ENCODE peak calls at places on chromosomes 3 and 15, in five cellular contexts. L is neural crest cell; A is activated CD4-positive, alpha-beta memory T cell treated with anti-CD3 and anti-CD28 coated beads for 36 hours; Y is CD4-positive, alpha-beta T cell; I is iris pigment epithelial cell. T is an unnamed sample.

GRCh38 chr15:93210995-93211394 is 122.0 kb upstream of the RGMA start:
- DNase-seq in L (no peak), A (peak; percentile 16), I (no peak), Y (no peak), T (no peak)

GRCh38 chr3:63974451-63974850 is 48.8 kb downstream of the PSMD6 start:
- DNase-seq in I (no peak), A (no peak), Y (no peak), L (no peak), T (no peak)

GRCh38 chr3:119557192-119557873 is 2.1 kb downstream of the CD80 start:
- DNase-seq in Y (no peak), I (no peak), L (no peak), A (no peak), T (no peak)

GRCh38 chr3:27681249-27681748 is 40.8 kb downstream of the EOMES start:
- DNase-seq in A (no peak), L (peak; percentile 34), Y (no peak), I (peak; percentile 80), T (peak; percentile 46)

GRCh38 chr15:81288040-81288439 is 35.9 kb downstream of the STARD5 start:
- DNase-seq in A (no peak), L (no peak), I (no peak), Y (no peak), T (no peak)

GRCh38 chr3:161042023-161042501 is 63.1 kb downstream of the B3GALNT1 start:
- DNase-seq in L (no peak), Y (no peak), A (no peak), I (peak; percentile 52), T (no peak)

GRCh38 chr15:69723404-69724097 is 270.9 kb downstream of the RPLP1 start:
- DNase-seq in I (no peak), L (no peak), A (no peak), Y (no peak), T (no peak)

GRCh38 chr15:57395292-57395691 is 19.0 kb downstream of the CGNL1 start:
- DNase-seq in Y (no peak), L (no peak), A (no peak), I (peak; percentile 93), T (no peak)